ENCODE peak calls at places on chromosomes 3 and 15, in six cellular contexts. One of them, this sample, is unnamed.
A peak's percentile ranks its signal among the peaks of the same experiment; 100 is the strongest.

GRCh38 chr15:74653426-74654082 is 37.9 kb downstream of the CLK3 start:
- DNase-seq in amniotic stem cell: peak; percentile 15
- DNase-seq in A673: no peak
- DNase-seq in COLO829: no peak
- DNase-seq in NAMALWA: no peak
- DNase-seq in activated naive CD8-positive, alpha-beta T cell treated with anti-CD3 and anti-CD28 coated beads, Interleukin-2, amount 50 U/mL, for 16 hours: no peak
- DNase-seq in this sample: no peak

GRCh38 chr3:111315911-111316310 is 226.1 kb upstream of the CD96 start:
- DNase-seq in COLO829: peak; percentile 23
- DNase-seq in A673: peak; percentile 30
- DNase-seq in amniotic stem cell: no peak
- DNase-seq in activated naive CD8-positive, alpha-beta T cell treated with anti-CD3 and anti-CD28 coated beads, Interleukin-2, amount 50 U/mL, for 16 hours: no peak
- DNase-seq in NAMALWA: no peak
- DNase-seq in this sample: peak; percentile 77

GRCh38 chr15:43134157-43134637 is 811 bp downstream of the TMEM62 start:
- DNase-seq in A673: no peak
- DNase-seq in amniotic stem cell: no peak
- DNase-seq in COLO829: no peak
- DNase-seq in activated naive CD8-positive, alpha-beta T cell treated with anti-CD3 and anti-CD28 coated beads, Interleukin-2, amount 50 U/mL, for 16 hours: no peak
- DNase-seq in NAMALWA: peak; percentile 28
- DNase-seq in this sample: peak; percentile 17

GRCh38 chr3:188348445-188349244 is 194.7 kb downstream of the LPP start:
- DNase-seq in COLO829: no peak
- DNase-seq in activated naive CD8-positive, alpha-beta T cell treated with anti-CD3 and anti-CD28 coated beads, Interleukin-2, amount 50 U/mL, for 16 hours: no peak
- DNase-seq in NAMALWA: no peak
- DNase-seq in amniotic stem cell: no peak
- DNase-seq in A673: peak; percentile 65
- DNase-seq in this sample: peak; percentile 17

GRCh38 chr3:130543322-130543721 is 26.3 kb downstream of the COL6A6 start:
- DNase-seq in amniotic stem cell: no peak
- DNase-seq in A673: no peak
- DNase-seq in NAMALWA: no peak
- DNase-seq in COLO829: no peak
- DNase-seq in activated naive CD8-positive, alpha-beta T cell treated with anti-CD3 and anti-CD28 coated beads, Interleukin-2, amount 50 U/mL, for 16 hours: no peak
- DNase-seq in this sample: no peak

GRCh38 chr3:188796122-188796631 is 375.6 kb upstream of the TPRG1 start:
- DNase-seq in activated naive CD8-positive, alpha-beta T cell treated with anti-CD3 and anti-CD28 coated beads, Interleukin-2, amount 50 U/mL, for 16 hours: no peak
- DNase-seq in COLO829: peak; percentile 63
- DNase-seq in NAMALWA: peak; percentile 38
- DNase-seq in amniotic stem cell: peak; percentile 61
- DNase-seq in A673: peak; percentile 17
- DNase-seq in this sample: no peak

GRCh38 chr3:106261915-106262683 is 393.3 kb upstream of the CBLB start:
- DNase-seq in A673: no peak
- DNase-seq in NAMALWA: no peak
- DNase-seq in activated naive CD8-positive, alpha-beta T cell treated with anti-CD3 and anti-CD28 coated beads, Interleukin-2, amount 50 U/mL, for 16 hours: no peak
- DNase-seq in COLO829: no peak
- DNase-seq in amniotic stem cell: no peak
- DNase-seq in this sample: no peak

GRCh38 chr3:133444071-133444774 is 44.4 kb downstream of the BFSP2 start:
- DNase-seq in activated naive CD8-positive, alpha-beta T cell treated with anti-CD3 and anti-CD28 coated beads, Interleukin-2, amount 50 U/mL, for 16 hours: no peak
- DNase-seq in NAMALWA: peak; percentile 57
- DNase-seq in A673: no peak
- DNase-seq in amniotic stem cell: no peak
- DNase-seq in COLO829: peak; percentile 68
- DNase-seq in this sample: no peak

GRCh38 chr3:106825962-106826605 is 551.2 kb upstream of the CCDC54 start:
- DNase-seq in NAMALWA: no peak
- DNase-seq in amniotic stem cell: peak; percentile 26
- DNase-seq in COLO829: no peak
- DNase-seq in A673: peak; percentile 23
- DNase-seq in activated naive CD8-positive, alpha-beta T cell treated with anti-CD3 and anti-CD28 coated beads, Interleukin-2, amount 50 U/mL, for 16 hours: no peak
- DNase-seq in this sample: peak; percentile 51

GRCh38 chr3:130340766-130341165 is 4.7 kb upstream of the COL6A5 start:
- DNase-seq in A673: no peak
- DNase-seq in NAMALWA: no peak
- DNase-seq in amniotic stem cell: no peak
- DNase-seq in activated naive CD8-positive, alpha-beta T cell treated with anti-CD3 and anti-CD28 coated beads, Interleukin-2, amount 50 U/mL, for 16 hours: no peak
- DNase-seq in COLO829: no peak
- DNase-seq in this sample: no peak

GRCh38 chr3:37254316-37254715 is 79.9 kb upstream of the LRRFIP2 start:
- DNase-seq in COLO829: no peak
- DNase-seq in amniotic stem cell: no peak
- DNase-seq in A673: no peak
- DNase-seq in NAMALWA: no peak
- DNase-seq in activated naive CD8-positive, alpha-beta T cell treated with anti-CD3 and anti-CD28 coated beads, Interleukin-2, amount 50 U/mL, for 16 hours: no peak
- DNase-seq in this sample: no peak

GRCh38 chr3:18062289-18063025 is 320.0 kb upstream of the TBC1D5 start:
- DNase-seq in amniotic stem cell: no peak
- DNase-seq in A673: no peak
- DNase-seq in COLO829: no peak
- DNase-seq in NAMALWA: no peak
- DNase-seq in activated naive CD8-positive, alpha-beta T cell treated with anti-CD3 and anti-CD28 coated beads, Interleukin-2, amount 50 U/mL, for 16 hours: no peak
- DNase-seq in this sample: no peak

GRCh38 chr3:127749361-127749760 is 73.0 kb downstream of the MGLL start:
- DNase-seq in A673: no peak
- DNase-seq in activated naive CD8-positive, alpha-beta T cell treated with anti-CD3 and anti-CD28 coated beads, Interleukin-2, amount 50 U/mL, for 16 hours: no peak
- DNase-seq in COLO829: no peak
- DNase-seq in amniotic stem cell: no peak
- DNase-seq in NAMALWA: no peak
- DNase-seq in this sample: no peak

GRCh38 chr3:48898383-48899234 is at the start of gene SLC25A20:
- DNase-seq in NAMALWA: peak; percentile 74
- DNase-seq in COLO829: peak; percentile 90
- DNase-seq in amniotic stem cell: peak; percentile 69
- DNase-seq in A673: peak; percentile 80
- DNase-seq in activated naive CD8-positive, alpha-beta T cell treated with anti-CD3 and anti-CD28 coated beads, Interleukin-2, amount 50 U/mL, for 16 hours: peak; percentile 86
- DNase-seq in this sample: peak; percentile 83

GRCh38 chr3:53260286-53260785 is 4.5 kb upstream of the TKT start:
- DNase-seq in amniotic stem cell: no peak
- DNase-seq in A673: no peak
- DNase-seq in activated naive CD8-positive, alpha-beta T cell treated with anti-CD3 and anti-CD28 coated beads, Interleukin-2, amount 50 U/mL, for 16 hours: no peak
- DNase-seq in COLO829: no peak
- DNase-seq in NAMALWA: no peak
- DNase-seq in this sample: no peak

GRCh38 chr3:132803889-132804288 is 81.7 kb upstream of the NPHP3 start:
- DNase-seq in NAMALWA: peak; percentile 40
- DNase-seq in activated naive CD8-positive, alpha-beta T cell treated with anti-CD3 and anti-CD28 coated beads, Interleukin-2, amount 50 U/mL, for 16 hours: no peak
- DNase-seq in A673: no peak
- DNase-seq in COLO829: no peak
- DNase-seq in amniotic stem cell: no peak
- DNase-seq in this sample: no peak

This sample was measured in HAP-1.